ENCODE peak calls at places on chromosomes 11 and 22, in ten cellular contexts. W, E, Z, K, F, Y, J, D, T and C are unnamed samples.

GRCh38 chr11:127843483-127844396 is 743.6 kb downstream of the ETS1 start:
- DNase-seq in W (peak), E (peak), Z (peak), K (peak), F (peak), Y (peak), J (peak), D (peak), T (peak), C (peak)

GRCh38 chr11:30387891-30388861 is 65.3 kb downstream of the ARL14EP start:
- DNase-seq in W (no peak), E (no peak), Z (no peak), K (no peak), F (no peak), Y (no peak), J (no peak), D (no peak), T (no peak), C (no peak)

GRCh38 chr11:103806130-103806900 is 230.1 kb upstream of the DDI1 start:
- DNase-seq in W (no peak), E (no peak), Z (no peak), K (no peak), F (peak), Y (no peak), J (no peak), D (no peak), T (no peak), C (no peak)

GRCh38 chr11:13929551-13929950 is 33.0 kb upstream of the SPON1 start:
- DNase-seq in W (no peak), E (no peak), Z (no peak), K (no peak), F (no peak), Y (no peak), J (no peak), D (no peak), T (no peak), C (no peak)

GRCh38 chr11:19524171-19524671 is 188.4 kb upstream of the NAV2 start:
- DNase-seq in W (no peak), E (peak), Z (peak), K (no peak), F (no peak), Y (no peak), J (no peak), D (no peak), T (no peak), C (no peak)

GRCh38 chr11:64531906-64532312 is 59.1 kb upstream of the SLC22A12 start:
- DNase-seq in W (peak), E (peak), Z (no peak), K (no peak), F (no peak), Y (no peak), J (no peak), D (no peak), T (no peak), C (no peak)

GRCh38 chr22:36998620-36999351 is 20.5 kb downstream of the TST start:
- DNase-seq in W (no peak), E (peak), Z (no peak), K (no peak), F (no peak), Y (peak), J (no peak), D (no peak), T (no peak), C (no peak)

GRCh38 chr11:118401880-118402590 is 629 bp downstream of the ATP5MG start:
- DNase-seq in W (peak), E (no peak), Z (no peak), K (no peak), F (no peak), Y (no peak), J (no peak), D (no peak), T (no peak), C (no peak)

GRCh38 chr11:14189874-14190273 is 169.1 kb downstream of the RRAS2 start:
- DNase-seq in W (peak), E (no peak), Z (no peak), K (no peak), F (peak), Y (no peak), J (no peak), D (no peak), T (peak), C (no peak)

GRCh38 chr11:119416606-119417580 is 6.1 kb downstream of the THY1 start:
- DNase-seq in W (no peak), E (no peak), Z (no peak), K (no peak), F (peak), Y (peak), J (no peak), D (no peak), T (no peak), C (no peak)

GRCh38 chr11:8942518-8943066 is at the start of gene ASCL3:
- DNase-seq in W (no peak), E (no peak), Z (no peak), K (no peak), F (no peak), Y (no peak), J (no peak), D (no peak), T (no peak), C (no peak)

GRCh38 chr22:33842421-33843094 is 77.7 kb downstream of the LARGE1 start:
- DNase-seq in W (no peak), E (no peak), Z (no peak), K (no peak), F (no peak), Y (no peak), J (no peak), D (no peak), T (no peak), C (no peak)

GRCh38 chr22:24894220-24894975 is 52.1 kb downstream of the LHFPL7 start:
- DNase-seq in W (peak), E (peak), Z (no peak), K (no peak), F (peak), Y (peak), J (no peak), D (no peak), T (peak), C (no peak)

GRCh38 chr11:16839821-16840220 is 101.4 kb downstream of the C11orf58 start:
- DNase-seq in W (no peak), E (no peak), Z (no peak), K (no peak), F (no peak), Y (no peak), J (no peak), D (no peak), T (no peak), C (no peak)

GRCh38 chr11:62418136-62418535 is 697 bp upstream of the SCGB1A1 start:
- DNase-seq in W (no peak), E (no peak), Z (no peak), K (no peak), F (no peak), Y (no peak), J (no peak), D (no peak), T (no peak), C (no peak)

GRCh38 chr11:65651589-65652510 is 10.9 kb downstream of the RELA start:
- DNase-seq in W (peak), E (peak), Z (no peak), K (no peak), F (peak), Y (peak), J (no peak), D (no peak), T (no peak), C (no peak)

GRCh38 chr11:116387623-116388022 is 385.2 kb downstream of the BUD13 start:
- DNase-seq in W (no peak), E (no peak), Z (no peak), K (no peak), F (no peak), Y (no peak), J (no peak), D (no peak), T (no peak), C (no peak)

GRCh38 chr11:63491614-63492372 is 826 bp upstream of the PLAAT5 start:
- DNase-seq in W (peak), E (no peak), Z (no peak), K (no peak), F (no peak), Y (no peak), J (no peak), D (no peak), T (no peak), C (no peak)

GRCh38 chr11:120613264-120614226 is 102.0 kb downstream of the GRIK4 start:
- DNase-seq in W (no peak), E (no peak), Z (no peak), K (no peak), F (no peak), Y (no peak), J (no peak), D (no peak), T (no peak), C (no peak)

GRCh38 chr11:111939836-111940604 is 2.9 kb downstream of the DIXDC1 start:
- DNase-seq in W (no peak), E (no peak), Z (no peak), K (no peak), F (no peak), Y (no peak), J (no peak), D (no peak), T (no peak), C (no peak)

GRCh38 chr22:29306175-29306829 is at the start of gene GAS2L1:
- DNase-seq in W (peak), E (peak), Z (peak), K (no peak), F (peak), Y (peak), J (peak), D (no peak), T (peak), C (no peak)

GRCh38 chr11:68012843-68013610 is 2.9 kb downstream of the ALDH3B1 start:
- DNase-seq in W (no peak), E (peak), Z (no peak), K (no peak), F (peak), Y (no peak), J (no peak), D (no peak), T (no peak), C (no peak)

GRCh38 chr11:6405039-6405667 is 13.7 kb downstream of the APBB1 start:
- DNase-seq in W (no peak), E (peak), Z (no peak), K (no peak), F (no peak), Y (peak), J (no peak), D (no peak), T (peak), C (no peak)

GRCh38 chr22:30636226-30637077 is 871 bp downstream of the SLC35E4 start:
- DNase-seq in W (no peak), E (peak), Z (no peak), K (no peak), F (peak), Y (peak), J (peak), D (peak), T (peak), C (no peak)

GRCh38 chr11:131356201-131356600 is 14.2 kb upstream of the NTM start:
- DNase-seq in W (no peak), E (no peak), Z (no peak), K (no peak), F (no peak), Y (no peak), J (no peak), D (no peak), T (no peak), C (no peak)

GRCh38 chr11:123487157-123487744 is 57.2 kb downstream of the GRAMD1B start:
- DNase-seq in W (no peak), E (no peak), Z (no peak), K (no peak), F (no peak), Y (no peak), J (no peak), D (no peak), T (no peak), C (no peak)

GRCh38 chr11:110897035-110897434 is 184.8 kb upstream of the ARHGAP20 start:
- DNase-seq in W (no peak), E (no peak), Z (no peak), K (no peak), F (no peak), Y (no peak), J (no peak), D (no peak), T (no peak), C (no peak)

GRCh38 chr22:49510718-49511117 is 317.0 kb downstream of the BRD1 start:
- DNase-seq in W (no peak), E (no peak), Z (no peak), K (no peak), F (no peak), Y (no peak), J (no peak), D (no peak), T (no peak), C (no peak)

GRCh38 chr11:44112083-44112865 is 16.8 kb downstream of the EXT2 start:
- DNase-seq in W (no peak), E (no peak), Z (no peak), K (no peak), F (no peak), Y (no peak), J (no peak), D (no peak), T (peak), C (no peak)

GRCh38 chr22:17303840-17304779 is 65.2 kb upstream of the CECR2 start:
- DNase-seq in W (peak), E (no peak), Z (no peak), K (peak), F (no peak), Y (no peak), J (peak), D (peak), T (no peak), C (peak)

GRCh38 chr11:58573451-58574104 is 2.1 kb downstream of the LPXN start:
- DNase-seq in W (peak), E (no peak), Z (no peak), K (no peak), F (no peak), Y (no peak), J (peak), D (peak), T (peak), C (peak)

GRCh38 chr11:47285969-47286770 is 16.2 kb downstream of the MADD start:
- DNase-seq in W (no peak), E (no peak), Z (no peak), K (no peak), F (no peak), Y (no peak), J (no peak), D (no peak), T (no peak), C (no peak)

GRCh38 chr11:126158054-126158791 is 53.2 kb downstream of the RPUSD4 start:
- DNase-seq in W (peak), E (no peak), Z (no peak), K (no peak), F (no peak), Y (no peak), J (no peak), D (no peak), T (no peak), C (no peak)